ENCODE peak calls at places on chromosomes 6 and 20, in ten cellular contexts. One of them, this sample, is unnamed.

GRCh38 chr6:33990061-33990541 is 155.8 kb downstream of the GRM4 start:
- DNase-seq in SW 1271: no peak
- DNase-seq in nephron progenitor cell: no peak
- DNase-seq in Daoy: no peak
- DNase-seq in putamen: no peak
- DNase-seq in effector CD8-positive, alpha-beta T cell: no peak
- DNase-seq in BE2C: no peak
- DNase-seq in SK-MEL-5: no peak
- DNase-seq in GM12891: no peak
- DNase-seq in fibroblast of the conjunctiva: no peak
- DNase-seq in this sample: no peak

GRCh38 chr6:1201547-1202200 is 110.2 kb upstream of the FOXQ1 start:
- DNase-seq in GM12891: no peak
- DNase-seq in Daoy: no peak
- DNase-seq in effector CD8-positive, alpha-beta T cell: no peak
- DNase-seq in BE2C: no peak
- DNase-seq in SK-MEL-5: no peak
- DNase-seq in nephron progenitor cell: no peak
- DNase-seq in putamen: no peak
- DNase-seq in SW 1271: no peak
- DNase-seq in fibroblast of the conjunctiva: no peak
- DNase-seq in this sample: no peak

GRCh38 chr6:45538636-45539035 is 160.9 kb upstream of the SUPT3H start:
- DNase-seq in fibroblast of the conjunctiva: no peak
- DNase-seq in BE2C: no peak
- DNase-seq in putamen: no peak
- DNase-seq in nephron progenitor cell: no peak
- DNase-seq in Daoy: peak
- DNase-seq in GM12891: no peak
- DNase-seq in SW 1271: no peak
- DNase-seq in SK-MEL-5: no peak
- DNase-seq in effector CD8-positive, alpha-beta T cell: no peak
- DNase-seq in this sample: peak

GRCh38 chr6:136994782-136995181 is 50.0 kb downstream of the IL20RA start:
- DNase-seq in GM12891: no peak
- DNase-seq in putamen: no peak
- DNase-seq in effector CD8-positive, alpha-beta T cell: no peak
- DNase-seq in fibroblast of the conjunctiva: no peak
- DNase-seq in nephron progenitor cell: no peak
- DNase-seq in Daoy: no peak
- DNase-seq in SK-MEL-5: no peak
- DNase-seq in SW 1271: no peak
- DNase-seq in BE2C: no peak
- DNase-seq in this sample: no peak

GRCh38 chr6:90183587-90184333 is 112.9 kb downstream of the BACH2 start:
- DNase-seq in fibroblast of the conjunctiva: no peak
- DNase-seq in effector CD8-positive, alpha-beta T cell: no peak
- DNase-seq in putamen: no peak
- DNase-seq in Daoy: no peak
- DNase-seq in SW 1271: no peak
- DNase-seq in BE2C: no peak
- DNase-seq in SK-MEL-5: no peak
- DNase-seq in nephron progenitor cell: no peak
- DNase-seq in GM12891: no peak
- DNase-seq in this sample: no peak

GRCh38 chr6:127347188-127347587 is 3.8 kb upstream of the ECHDC1 start:
- DNase-seq in fibroblast of the conjunctiva: no peak
- DNase-seq in Daoy: no peak
- DNase-seq in nephron progenitor cell: no peak
- DNase-seq in putamen: no peak
- DNase-seq in GM12891: no peak
- DNase-seq in SK-MEL-5: no peak
- DNase-seq in BE2C: no peak
- DNase-seq in SW 1271: no peak
- DNase-seq in effector CD8-positive, alpha-beta T cell: no peak
- DNase-seq in this sample: no peak

GRCh38 chr6:73898599-73898998 is 202.6 kb downstream of the CD109 start:
- DNase-seq in effector CD8-positive, alpha-beta T cell: no peak
- DNase-seq in SW 1271: no peak
- DNase-seq in BE2C: no peak
- DNase-seq in Daoy: no peak
- DNase-seq in fibroblast of the conjunctiva: no peak
- DNase-seq in putamen: no peak
- DNase-seq in GM12891: no peak
- DNase-seq in nephron progenitor cell: no peak
- DNase-seq in SK-MEL-5: peak
- DNase-seq in this sample: no peak

GRCh38 chr6:53527249-53527765 is 17.6 kb downstream of the GCLC start:
- DNase-seq in GM12891: no peak
- DNase-seq in BE2C: no peak
- DNase-seq in nephron progenitor cell: no peak
- DNase-seq in putamen: no peak
- DNase-seq in SK-MEL-5: no peak
- DNase-seq in effector CD8-positive, alpha-beta T cell: no peak
- DNase-seq in Daoy: no peak
- DNase-seq in SW 1271: no peak
- DNase-seq in fibroblast of the conjunctiva: no peak
- DNase-seq in this sample: no peak

GRCh38 chr6:152338335-152339125 is 298.6 kb downstream of the SYNE1 start:
- DNase-seq in nephron progenitor cell: peak
- DNase-seq in effector CD8-positive, alpha-beta T cell: peak
- DNase-seq in SK-MEL-5: peak
- DNase-seq in putamen: peak
- DNase-seq in BE2C: peak
- DNase-seq in fibroblast of the conjunctiva: no peak
- DNase-seq in GM12891: peak
- DNase-seq in Daoy: peak
- DNase-seq in SW 1271: peak
- DNase-seq in this sample: no peak

GRCh38 chr6:33414592-33415271 is 3.2 kb downstream of the CUTA start:
- DNase-seq in effector CD8-positive, alpha-beta T cell: no peak
- DNase-seq in BE2C: peak
- DNase-seq in GM12891: no peak
- DNase-seq in fibroblast of the conjunctiva: no peak
- DNase-seq in SW 1271: peak
- DNase-seq in Daoy: no peak
- DNase-seq in nephron progenitor cell: no peak
- DNase-seq in SK-MEL-5: peak
- DNase-seq in putamen: no peak
- DNase-seq in this sample: no peak

GRCh38 chr6:31332637-31333602 is 24.1 kb downstream of the HLA-B start:
- DNase-seq in Daoy: no peak
- DNase-seq in nephron progenitor cell: no peak
- DNase-seq in effector CD8-positive, alpha-beta T cell: no peak
- DNase-seq in BE2C: no peak
- DNase-seq in putamen: no peak
- DNase-seq in GM12891: no peak
- DNase-seq in fibroblast of the conjunctiva: no peak
- DNase-seq in SK-MEL-5: no peak
- DNase-seq in SW 1271: no peak
- DNase-seq in this sample: no peak

GRCh38 chr6:163804991-163805390 is 390.5 kb downstream of the QKI start:
- DNase-seq in effector CD8-positive, alpha-beta T cell: no peak
- DNase-seq in SW 1271: no peak
- DNase-seq in nephron progenitor cell: no peak
- DNase-seq in BE2C: no peak
- DNase-seq in fibroblast of the conjunctiva: no peak
- DNase-seq in SK-MEL-5: no peak
- DNase-seq in Daoy: no peak
- DNase-seq in GM12891: no peak
- DNase-seq in putamen: no peak
- DNase-seq in this sample: no peak

GRCh38 chr6:169244684-169245383 is 8.8 kb downstream of the THBS2 start:
- DNase-seq in BE2C: no peak
- DNase-seq in effector CD8-positive, alpha-beta T cell: no peak
- DNase-seq in putamen: no peak
- DNase-seq in Daoy: no peak
- DNase-seq in SW 1271: no peak
- DNase-seq in GM12891: no peak
- DNase-seq in nephron progenitor cell: no peak
- DNase-seq in fibroblast of the conjunctiva: no peak
- DNase-seq in SK-MEL-5: no peak
- DNase-seq in this sample: no peak

GRCh38 chr6:7723041-7723447 is 2.9 kb upstream of the BMP6 start:
- DNase-seq in GM12891: peak
- DNase-seq in putamen: peak
- DNase-seq in nephron progenitor cell: peak
- DNase-seq in SW 1271: peak
- DNase-seq in fibroblast of the conjunctiva: peak
- DNase-seq in SK-MEL-5: peak
- DNase-seq in Daoy: peak
- DNase-seq in BE2C: peak
- DNase-seq in effector CD8-positive, alpha-beta T cell: peak
- DNase-seq in this sample: peak

GRCh38 chr20:38246357-38247165 is 14.0 kb downstream of the KIAA1755 start:
- DNase-seq in effector CD8-positive, alpha-beta T cell: no peak
- DNase-seq in BE2C: no peak
- DNase-seq in nephron progenitor cell: no peak
- DNase-seq in putamen: no peak
- DNase-seq in SW 1271: no peak
- DNase-seq in GM12891: no peak
- DNase-seq in SK-MEL-5: no peak
- DNase-seq in fibroblast of the conjunctiva: peak
- DNase-seq in Daoy: no peak
- DNase-seq in this sample: no peak

GRCh38 chr6:8180327-8181161 is 78.2 kb upstream of the EEF1E1 start:
- DNase-seq in Daoy: peak
- DNase-seq in putamen: no peak
- DNase-seq in BE2C: no peak
- DNase-seq in effector CD8-positive, alpha-beta T cell: no peak
- DNase-seq in SW 1271: peak
- DNase-seq in SK-MEL-5: no peak
- DNase-seq in fibroblast of the conjunctiva: peak
- DNase-seq in nephron progenitor cell: peak
- DNase-seq in GM12891: no peak
- DNase-seq in this sample: peak

GRCh38 chr6:156884306-156884705 is 107.1 kb downstream of the ARID1B start:
- DNase-seq in effector CD8-positive, alpha-beta T cell: no peak
- DNase-seq in Daoy: no peak
- DNase-seq in putamen: no peak
- DNase-seq in GM12891: no peak
- DNase-seq in fibroblast of the conjunctiva: no peak
- DNase-seq in SK-MEL-5: no peak
- DNase-seq in nephron progenitor cell: no peak
- DNase-seq in SW 1271: no peak
- DNase-seq in BE2C: no peak
- DNase-seq in this sample: no peak

GRCh38 chr6:38178584-38178886 is 359.0 kb downstream of the ZFAND3 start:
- DNase-seq in Daoy: no peak
- DNase-seq in BE2C: no peak
- DNase-seq in GM12891: no peak
- DNase-seq in SW 1271: no peak
- DNase-seq in fibroblast of the conjunctiva: no peak
- DNase-seq in SK-MEL-5: no peak
- DNase-seq in nephron progenitor cell: no peak
- DNase-seq in effector CD8-positive, alpha-beta T cell: no peak
- DNase-seq in putamen: no peak
- DNase-seq in this sample: no peak

This sample was measured in AG09319.